ENCODE peak calls at places on chromosomes 1 and 21, in nine cellular contexts. One of them, this sample, is unnamed.

GRCh38 chr1:203839081-203839480 is 22.3 kb upstream of the SNRPE start:
- DNase-seq in suprapubic skin: no peak
- DNase-seq in GM23338: no peak
- DNase-seq in kidney: no peak
- DNase-seq in HCT116: no peak
- DNase-seq in tibial artery: no peak
- DNase-seq in neural progenitor cell: no peak
- DNase-seq in hepatocyte: no peak
- DNase-seq in IMR-90: peak; percentile 76
- DNase-seq in this sample: no peak

GRCh38 chr1:177568702-177569101 is 397.9 kb downstream of the BRINP2 start:
- DNase-seq in tibial artery: no peak
- DNase-seq in IMR-90: no peak
- DNase-seq in HCT116: no peak
- DNase-seq in GM23338: peak; percentile 57
- DNase-seq in suprapubic skin: no peak
- DNase-seq in kidney: no peak
- DNase-seq in hepatocyte: no peak
- DNase-seq in neural progenitor cell: peak; percentile 65
- DNase-seq in this sample: no peak

GRCh38 chr1:100847481-100847880 is 47.2 kb downstream of the EXTL2 start:
- DNase-seq in GM23338: no peak
- DNase-seq in kidney: no peak
- DNase-seq in hepatocyte: no peak
- DNase-seq in HCT116: no peak
- DNase-seq in suprapubic skin: no peak
- DNase-seq in IMR-90: peak; percentile 67
- DNase-seq in tibial artery: no peak
- DNase-seq in neural progenitor cell: no peak
- DNase-seq in this sample: no peak

GRCh38 chr1:161910516-161911077 is 113.1 kb downstream of the OLFML2B start:
- DNase-seq in IMR-90: peak; percentile 31
- DNase-seq in tibial artery: no peak
- DNase-seq in hepatocyte: no peak
- DNase-seq in neural progenitor cell: no peak
- DNase-seq in kidney: no peak
- DNase-seq in GM23338: no peak
- DNase-seq in suprapubic skin: no peak
- DNase-seq in HCT116: no peak
- DNase-seq in this sample: no peak

GRCh38 chr1:231139125-231139649 is 22.7 kb upstream of the TRIM67 start:
- DNase-seq in suprapubic skin: no peak
- DNase-seq in HCT116: peak; percentile 4
- DNase-seq in neural progenitor cell: no peak
- DNase-seq in GM23338: no peak
- DNase-seq in IMR-90: peak; percentile 58
- DNase-seq in kidney: no peak
- DNase-seq in hepatocyte: peak; percentile 6
- DNase-seq in tibial artery: no peak
- DNase-seq in this sample: no peak

GRCh38 chr21:28227881-28228623 is 764.6 kb downstream of the LTN1 start:
- DNase-seq in neural progenitor cell: no peak
- DNase-seq in suprapubic skin: no peak
- DNase-seq in GM23338: no peak
- DNase-seq in IMR-90: peak; percentile 38
- DNase-seq in kidney: no peak
- DNase-seq in tibial artery: no peak
- DNase-seq in hepatocyte: no peak
- DNase-seq in HCT116: no peak
- DNase-seq in this sample: no peak

GRCh38 chr21:25709684-25710265 is 24.9 kb downstream of the ATP5PF start:
- DNase-seq in suprapubic skin: no peak
- DNase-seq in hepatocyte: no peak
- DNase-seq in kidney: no peak
- DNase-seq in HCT116: no peak
- DNase-seq in tibial artery: no peak
- DNase-seq in GM23338: peak; percentile 74
- DNase-seq in IMR-90: no peak
- DNase-seq in neural progenitor cell: peak; percentile 20
- DNase-seq in this sample: no peak

GRCh38 chr1:111045033-111045722 is 81.5 kb upstream of the LRIF1 start:
- DNase-seq in IMR-90: no peak
- DNase-seq in HCT116: no peak
- DNase-seq in suprapubic skin: no peak
- DNase-seq in hepatocyte: peak; percentile 28
- DNase-seq in neural progenitor cell: no peak
- DNase-seq in tibial artery: no peak
- DNase-seq in kidney: no peak
- DNase-seq in GM23338: no peak
- DNase-seq in this sample: no peak

GRCh38 chr1:25861316-25862286 is 2.3 kb upstream of the AUNIP start:
- DNase-seq in tibial artery: no peak
- DNase-seq in hepatocyte: no peak
- DNase-seq in IMR-90: no peak
- DNase-seq in neural progenitor cell: peak; percentile 15
- DNase-seq in kidney: no peak
- DNase-seq in suprapubic skin: no peak
- DNase-seq in HCT116: peak; percentile 48
- DNase-seq in GM23338: no peak
- DNase-seq in this sample: no peak

GRCh38 chr21:37984416-37984815 is 68.2 kb upstream of the KCNJ6 start:
- DNase-seq in kidney: no peak
- DNase-seq in GM23338: no peak
- DNase-seq in HCT116: no peak
- DNase-seq in suprapubic skin: no peak
- DNase-seq in neural progenitor cell: no peak
- DNase-seq in tibial artery: no peak
- DNase-seq in IMR-90: no peak
- DNase-seq in hepatocyte: no peak
- DNase-seq in this sample: no peak

GRCh38 chr1:94033849-94034248 is 87.1 kb downstream of the ABCA4 start:
- DNase-seq in tibial artery: no peak
- DNase-seq in IMR-90: no peak
- DNase-seq in GM23338: no peak
- DNase-seq in suprapubic skin: no peak
- DNase-seq in kidney: no peak
- DNase-seq in HCT116: no peak
- DNase-seq in neural progenitor cell: no peak
- DNase-seq in hepatocyte: no peak
- DNase-seq in this sample: no peak

GRCh38 chr1:24925082-24925779 is 4.8 kb downstream of the RUNX3 start:
- DNase-seq in IMR-90: no peak
- DNase-seq in GM23338: no peak
- DNase-seq in suprapubic skin: no peak
- DNase-seq in HCT116: no peak
- DNase-seq in tibial artery: no peak
- DNase-seq in neural progenitor cell: no peak
- DNase-seq in hepatocyte: no peak
- DNase-seq in kidney: no peak
- DNase-seq in this sample: no peak

GRCh38 chr1:56510642-56511021 is 68.7 kb downstream of the PLPP3 start:
- DNase-seq in GM23338: no peak
- DNase-seq in hepatocyte: no peak
- DNase-seq in neural progenitor cell: no peak
- DNase-seq in suprapubic skin: no peak
- DNase-seq in kidney: no peak
- DNase-seq in IMR-90: no peak
- DNase-seq in tibial artery: no peak
- DNase-seq in HCT116: no peak
- DNase-seq in this sample: no peak
- H3K27ac ChIP-seq in GM23338: peak overlapping the region; percentile 63
- H3K27ac ChIP-seq in hepatocyte: peak overlapping the region; percentile 91
- H3K27ac ChIP-seq in neural progenitor cell: peak overlapping the region; percentile 84
- H3K27ac ChIP-seq in suprapubic skin: no peak overlapping the region
- H3K27ac ChIP-seq in kidney: peak overlapping the region; percentile 7
- H3K27ac ChIP-seq in IMR-90: no peak overlapping the region
- H3K27ac ChIP-seq in tibial artery: no peak overlapping the region
- H3K27ac ChIP-seq in HCT116: no peak overlapping the region
- H3K27ac ChIP-seq in this sample: peak overlapping the region; percentile 26

DNA sequence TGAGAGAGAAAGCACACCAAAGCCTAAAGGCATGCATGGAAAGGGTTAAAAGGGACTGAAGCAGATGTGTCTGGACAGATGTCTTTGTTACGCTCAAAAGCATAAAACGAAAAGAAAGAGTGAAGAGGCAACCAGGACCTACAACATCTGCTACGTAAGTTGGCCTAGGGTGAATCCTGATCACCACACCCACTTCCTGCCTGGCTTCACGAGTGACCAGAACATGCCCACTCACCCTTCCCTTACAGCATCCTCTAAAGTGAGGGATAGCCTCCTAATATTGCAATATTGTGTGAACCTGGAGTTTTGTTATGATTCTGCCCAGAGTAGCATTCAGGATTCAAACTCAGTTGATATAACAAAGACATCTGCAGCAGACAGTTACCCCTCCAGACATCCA is 10.6 kb upstream of the OLIG2 start:
- DNase-seq in tibial artery: no peak
- DNase-seq in HCT116: no peak
- DNase-seq in suprapubic skin: no peak
- DNase-seq in GM23338: no peak
- DNase-seq in IMR-90: no peak
- DNase-seq in neural progenitor cell: no peak
- DNase-seq in kidney: no peak
- DNase-seq in hepatocyte: no peak
- DNase-seq in this sample: no peak
- TF ChIP-seq CTCF in tibial artery: no peak
- TF ChIP-seq CTCF in HCT116: no peak
- TF ChIP-seq CTCF in suprapubic skin: no peak
- TF ChIP-seq CTCF in GM23338: no peak
- TF ChIP-seq CTCF in IMR-90: no peak
- TF ChIP-seq CTCF in neural progenitor cell: no peak
- TF ChIP-seq CTCF in kidney: no peak
- TF ChIP-seq CTCF in hepatocyte: no peak
- TF ChIP-seq CTCF in this sample: no peak

GRCh38 chr1:156126043-156126700 is 11.7 kb downstream of the LMNA start:
- DNase-seq in IMR-90: peak; percentile 96
- DNase-seq in kidney: peak; percentile 98
- DNase-seq in neural progenitor cell: no peak
- DNase-seq in hepatocyte: peak; percentile 85
- DNase-seq in tibial artery: peak; percentile 97
- DNase-seq in suprapubic skin: peak; percentile 95
- DNase-seq in GM23338: peak; percentile 91
- DNase-seq in HCT116: peak; percentile 91
- DNase-seq in this sample: peak; percentile 92
- H3K4me3 ChIP-seq in IMR-90: no peak overlapping the region
- H3K4me3 ChIP-seq in kidney: no peak overlapping the region
- H3K4me3 ChIP-seq in neural progenitor cell: no peak overlapping the region
- H3K4me3 ChIP-seq in hepatocyte: no peak overlapping the region
- H3K4me3 ChIP-seq in tibial artery: peak overlapping the region; percentile 78
- H3K4me3 ChIP-seq in suprapubic skin: peak overlapping the region; percentile 100
- H3K4me3 ChIP-seq in GM23338: no peak overlapping the region
- H3K4me3 ChIP-seq in HCT116: peak overlapping the region; percentile 52
- H3K4me3 ChIP-seq in this sample: peak overlapping the region; percentile 21

GRCh38 chr1:145958734-145959133 is 917 bp upstream of the LIX1L start:
- DNase-seq in suprapubic skin: no peak
- DNase-seq in HCT116: no peak
- DNase-seq in neural progenitor cell: no peak
- DNase-seq in tibial artery: no peak
- DNase-seq in kidney: no peak
- DNase-seq in IMR-90: no peak
- DNase-seq in GM23338: no peak
- DNase-seq in hepatocyte: no peak
- DNase-seq in this sample: no peak
- H3K27ac ChIP-seq in suprapubic skin: no peak overlapping the region
- H3K27ac ChIP-seq in HCT116: no peak overlapping the region
- H3K27ac ChIP-seq in neural progenitor cell: no peak overlapping the region
- H3K27ac ChIP-seq in tibial artery: peak overlapping the region; percentile 96
- H3K27ac ChIP-seq in kidney: no peak overlapping the region
- H3K27ac ChIP-seq in IMR-90: no peak overlapping the region
- H3K27ac ChIP-seq in GM23338: no peak overlapping the region
- H3K27ac ChIP-seq in hepatocyte: no peak overlapping the region
- H3K27ac ChIP-seq in this sample: no peak overlapping the region